ENCODE peak calls at places on chromosomes 7 and 10, in six cellular contexts. I is neuronal stem cell, H is H9, X is mesendoderm, Y is H1, W is mesenchymal stem cell. R is an unnamed sample.

GRCh38 chr7:6505685-6506559 is 45.3 kb downstream of the GRID2IP start:
- DNase-seq in H (no peak), Y (no peak), W (no peak), X (no peak), I (no peak), R (no peak)

GRCh38 chr10:92187101-92187500 is 103.8 kb downstream of the CPEB3 start:
- DNase-seq in W (no peak), I (no peak), Y (no peak), X (no peak), H (no peak), R (no peak)

GRCh38 chr10:3090914-3091313 is 23.6 kb downstream of the PFKP start:
- DNase-seq in Y (no peak), X (peak), H (no peak), W (no peak), I (no peak), R (peak)

GRCh38 chr7:133688483-133689239 is 435.8 kb downstream of the EXOC4 start:
- DNase-seq in X (no peak), I (no peak), W (peak), H (no peak), Y (no peak), R (peak)

GRCh38 chr7:69603937-69604494 is 5.7 kb downstream of the AUTS2 start:
- DNase-seq in Y (no peak), H (no peak), W (no peak), I (no peak), X (no peak), R (no peak)

GRCh38 chr10:77297370-77297692 is 340.3 kb downstream of the KCNMA1 start:
- DNase-seq in W (peak), I (no peak), X (no peak), Y (no peak), H (no peak), R (peak)

GRCh38 chr7:150451097-150451793 is 815 bp downstream of the GIMAP8 start:
- DNase-seq in I (no peak), H (no peak), W (no peak), Y (no peak), X (no peak), R (no peak)

GRCh38 chr10:113221756-113222168 is 271.7 kb downstream of the TCF7L2 start:
- DNase-seq in H (peak), X (peak), Y (no peak), W (peak), I (no peak), R (no peak)

GRCh38 chr7:90752051-90752450 is 155.9 kb downstream of the CDK14 start:
- DNase-seq in W (no peak), X (no peak), I (no peak), Y (no peak), H (no peak), R (peak)
- H2BK15ac ChIP-seq in W (no peak), X (no peak), I (no peak), Y (no peak), H (no peak), R (no peak)

DNA sequence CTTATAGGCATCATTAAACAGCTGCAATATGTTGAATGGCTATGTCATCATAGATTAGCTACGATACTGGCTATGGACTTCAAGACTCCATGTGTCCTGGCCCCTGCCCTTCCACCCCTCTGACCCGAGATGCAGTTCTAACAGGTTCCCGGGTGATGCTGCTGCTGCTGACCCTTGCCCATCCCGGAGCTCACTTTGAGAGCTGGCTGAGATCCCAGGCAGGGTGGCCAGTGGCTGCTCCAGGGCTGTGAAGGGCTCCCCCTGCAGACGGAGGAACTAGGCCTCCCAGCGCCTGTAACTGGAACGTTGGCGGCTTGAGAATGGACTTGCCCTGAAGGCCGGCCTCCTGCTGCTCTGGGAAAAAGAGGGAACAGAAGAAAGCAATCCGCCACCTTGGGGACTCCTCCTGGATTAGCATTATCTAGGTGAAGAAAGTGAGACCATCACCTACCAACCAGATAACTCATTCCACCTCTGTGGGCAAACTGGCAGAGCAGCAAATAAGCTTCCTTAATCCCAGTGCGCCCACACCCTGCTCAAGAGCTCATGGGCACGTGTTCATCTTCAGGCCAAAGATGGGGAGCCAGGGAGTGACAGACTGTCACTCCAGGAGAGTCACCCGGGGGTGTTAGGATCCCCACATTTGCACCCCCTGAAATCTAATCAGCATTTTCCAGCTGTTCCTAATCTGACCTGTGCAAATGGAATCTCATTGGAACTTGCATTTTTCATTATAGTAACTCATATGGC is 56.8 kb downstream of the PARP12 start:
- DNase-seq in H (peak), I (peak), W (peak), Y (peak), X (peak), R (no peak)
- H2BK15ac ChIP-seq in H (no peak), I (no peak), W (no peak), Y (no peak), X (no peak), R (no peak)

DNA sequence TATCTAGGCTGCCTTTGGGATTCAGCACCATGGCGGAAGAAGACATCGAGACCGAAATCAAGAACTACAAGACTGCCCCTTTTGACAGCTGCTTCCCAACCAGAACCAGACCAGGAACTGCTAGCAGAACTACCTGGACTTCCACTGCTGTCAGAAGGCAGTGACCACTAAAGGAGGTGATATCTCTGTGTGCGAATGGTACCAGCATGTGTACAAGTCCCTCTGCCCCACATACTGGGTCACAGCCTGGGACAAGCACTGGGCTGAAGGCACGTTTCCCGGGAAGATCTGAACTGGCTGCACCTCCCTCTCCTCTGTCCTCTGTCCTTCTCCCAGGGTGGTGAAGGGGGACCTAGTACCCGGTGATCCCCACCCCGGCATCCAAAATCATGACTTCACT is 25.6 kb upstream of the PDIA4 start:
- DNase-seq in Y (no peak), H (no peak), I (no peak), W (no peak), X (no peak), R (no peak)
- H2BK15ac ChIP-seq in Y (no peak), H (no peak), I (no peak), W (no peak), X (no peak), R (no peak)

GRCh38 chr7:145339319-145339718 is 503.5 kb upstream of the TPK1 start:
- DNase-seq in W (no peak), I (no peak), X (peak), Y (no peak), H (no peak), R (no peak)
- H2BK15ac ChIP-seq in W (no peak), I (no peak), X (no peak), Y (no peak), H (no peak), R (no peak)

GRCh38 chr10:26781797-26782196 is 79.0 kb downstream of the ABI1 start:
- DNase-seq in I (no peak), Y (no peak), W (peak), H (no peak), X (no peak), R (peak)
- H2BK15ac ChIP-seq in I (no peak), Y (no peak), W (no peak), H (no peak), X (no peak), R (peak)

GRCh38 chr10:97664282-97664850 is 22.7 kb downstream of the AVPI1 start:
- DNase-seq in W (no peak), Y (no peak), X (no peak), I (no peak), H (no peak), R (no peak)

GRCh38 chr10:97669561-97669960 is 17.5 kb downstream of the AVPI1 start:
- DNase-seq in I (no peak), Y (no peak), W (peak), X (no peak), H (no peak), R (no peak)

GRCh38 chr10:97666992-97667391 is 20.0 kb downstream of the AVPI1 start:
- DNase-seq in X (no peak), W (no peak), Y (no peak), H (no peak), I (no peak), R (no peak)

GRCh38 chr10:97667462-97667861 is 19.6 kb downstream of the AVPI1 start:
- DNase-seq in W (no peak), I (no peak), X (no peak), H (no peak), Y (no peak), R (no peak)
- H2BK15ac ChIP-seq in W (no peak), I (no peak), X (no peak), H (no peak), Y (no peak), R (no peak)